ENCODE peak calls at places on chromosomes 4 and X, in eight cellular contexts. D is head of caudate nucleus; L is heart right ventricle; M is NCI-H69; G is activated gamma-delta T cell treated with Interleukin-2 at 50 U/mL for 16 hours; Z is stimulated activated CD4-positive, alpha-beta T cell treated with anti-CD3 and anti-CD28 coated beads, Interleukin-1b, Interleukin-23, amount 100 ng/mL, for 48 hours; C is HFFc6; J is brain microvascular endothelial cell. A is an unnamed sample.

GRCh38 chr4:66921433-66921832 is 623.9 kb downstream of the CENPC start:
- DNase-seq in D (no peak), L (no peak), M (no peak), G (no peak), Z (no peak), C (no peak), J (no peak), A (no peak)

GRCh38 chr4:19254476-19254875 is 997.2 kb upstream of the SLIT2 start:
- DNase-seq in D (no peak), L (no peak), M (no peak), G (no peak), Z (no peak), C (no peak), J (peak), A (no peak)

GRCh38 chrX:130555341-130555740 is 153.6 kb downstream of the RBMX2 start:
- DNase-seq in D (no peak), L (no peak), M (no peak), G (no peak), Z (no peak), C (peak), J (no peak), A (peak)

GRCh38 chr4:44927361-44928061 is 201.2 kb upstream of the GNPDA2 start:
- DNase-seq in D (no peak), L (no peak), M (peak), G (no peak), Z (no peak), C (peak), J (no peak), A (peak)

GRCh38 chrX:95044331-95044730 is 1370.3 kb downstream of the FAM133A start:
- DNase-seq in D (no peak), L (no peak), M (no peak), G (no peak), Z (no peak), C (no peak), J (no peak), A (no peak)

GRCh38 chr4:182470215-182470614 is 227.0 kb downstream of the TENM3 start:
- DNase-seq in D (no peak), L (no peak), M (no peak), G (no peak), Z (no peak), C (no peak), J (no peak), A (no peak)

GRCh38 chr4:80243274-80244018 is 23.0 kb upstream of the FGF5 start:
- DNase-seq in D (no peak), L (no peak), M (peak), G (no peak), Z (no peak), C (no peak), J (no peak), A (no peak)

GRCh38 chr4:80045831-80046230 is 27.2 kb downstream of the ANTXR2 start:
- DNase-seq in D (no peak), L (no peak), M (no peak), G (no peak), Z (no peak), C (peak), J (no peak), A (peak)

GRCh38 chr4:156420557-156420956 is 466.9 kb upstream of the CTSO start:
- DNase-seq in D (no peak), L (no peak), M (no peak), G (no peak), Z (no peak), C (no peak), J (no peak), A (peak)

GRCh38 chr4:4663028-4663427 is 121.2 kb upstream of the STX18 start:
- DNase-seq in D (no peak), L (no peak), M (no peak), G (no peak), Z (no peak), C (no peak), J (peak), A (no peak)

GRCh38 chr4:158282252-158282651 is 72.0 kb downstream of the TMEM144 start:
- DNase-seq in D (no peak), L (no peak), M (peak), G (no peak), Z (no peak), C (peak), J (no peak), A (peak)

GRCh38 chr4:124686279-124686678 is 26.3 kb downstream of the ANKRD50 start:
- DNase-seq in D (no peak), L (no peak), M (no peak), G (no peak), Z (no peak), C (no peak), J (no peak), A (no peak)

GRCh38 chr4:152936446-152937279 is 540 bp downstream of the FHDC1 start:
- DNase-seq in D (peak), L (peak), M (peak), G (no peak), Z (peak), C (peak), J (no peak), A (peak)

GRCh38 chr4:71974681-71975080 is 57.1 kb upstream of the NPFFR2 start:
- DNase-seq in D (no peak), L (no peak), M (no peak), G (no peak), Z (no peak), C (no peak), J (peak), A (peak)

GRCh38 chrX:150907474-150907873 is 9.0 kb upstream of the CD99L2 start:
- DNase-seq in D (no peak), L (peak), M (peak), G (no peak), Z (no peak), C (no peak), J (no peak), A (no peak)

GRCh38 chr4:160217352-160217751 is 1114.5 kb downstream of the RAPGEF2 start:
- DNase-seq in D (no peak), L (no peak), M (no peak), G (no peak), Z (no peak), C (no peak), J (no peak), A (no peak)

GRCh38 chr4:44522761-44523445 is 74.3 kb upstream of the KCTD8 start:
- DNase-seq in D (no peak), L (no peak), M (no peak), G (no peak), Z (no peak), C (no peak), J (no peak), A (no peak)

GRCh38 chr4:10403633-10404445 is 53.4 kb downstream of the ZNF518B start:
- DNase-seq in D (no peak), L (no peak), M (peak), G (no peak), Z (no peak), C (peak), J (peak), A (peak)

GRCh38 chr4:140172960-140173359 is 19.0 kb upstream of the MAML3 start:
- DNase-seq in D (no peak), L (no peak), M (no peak), G (no peak), Z (no peak), C (no peak), J (no peak), A (no peak)

GRCh38 chrX:1531106-1531890 is 5.7 kb downstream of the P2RY8 start:
- DNase-seq in D (no peak), L (no peak), M (no peak), G (no peak), Z (peak), C (no peak), J (no peak), A (no peak)

GRCh38 chr4:56086073-56086521 is 137.4 kb downstream of the CEP135 start:
- DNase-seq in D (no peak), L (no peak), M (peak), G (no peak), Z (no peak), C (no peak), J (no peak), A (no peak)

GRCh38 chrX:42375080-42375479 is 402.9 kb downstream of the PPP1R2C start:
- DNase-seq in D (no peak), L (no peak), M (no peak), G (no peak), Z (no peak), C (no peak), J (no peak), A (no peak)

GRCh38 chr4:80454040-80454439 is 118.5 kb downstream of the CFAP299 start:
- DNase-seq in D (no peak), L (no peak), M (no peak), G (no peak), Z (no peak), C (peak), J (no peak), A (peak)

GRCh38 chr4:149264093-149264733 is 551.4 kb downstream of the IQCM start:
- DNase-seq in D (no peak), L (no peak), M (peak), G (no peak), Z (peak), C (peak), J (peak), A (peak)

GRCh38 chrX:56986138-56986537 is 9.2 kb downstream of the SPIN3 start:
- DNase-seq in D (no peak), L (no peak), M (no peak), G (no peak), Z (no peak), C (no peak), J (no peak), A (no peak)

GRCh38 chr4:109406337-109406931 is 27.2 kb upstream of the SEC24B start:
- DNase-seq in D (no peak), L (no peak), M (peak), G (peak), Z (no peak), C (peak), J (peak), A (peak)

GRCh38 chrX:112011376-112011775 is 71.2 kb downstream of the TRPC5 start:
- DNase-seq in D (no peak), L (no peak), M (no peak), G (no peak), Z (no peak), C (no peak), J (no peak), A (no peak)

GRCh38 chr4:101708640-101709039 is 81.9 kb upstream of the BANK1 start:
- DNase-seq in D (no peak), L (no peak), M (peak), G (no peak), Z (no peak), C (no peak), J (no peak), A (no peak)

GRCh38 chr4:41887821-41888699 is 47.2 kb upstream of the TMEM33 start:
- DNase-seq in D (no peak), L (no peak), M (peak), G (peak), Z (peak), C (peak), J (peak), A (peak)

A was measured in AG10803.